ENCODE peak calls at places on chromosome X, in four cellular contexts. One of them, this sample, is unnamed.

GRCh38 chrX:70219938-70220764 is 14.3 kb upstream of the AWAT1 start:
- DNase-seq in ovary: peak
- DNase-seq in SJSA1: no peak
- DNase-seq in heart left ventricle: no peak
- DNase-seq in this sample: no peak

GRCh38 chrX:47560831-47561652 is at the start of gene ARAF:
- DNase-seq in heart left ventricle: peak
- DNase-seq in ovary: peak
- DNase-seq in SJSA1: peak
- DNase-seq in this sample: peak

GRCh38 chrX:40444798-40445496 is 135.8 kb upstream of the ATP6AP2 start:
- DNase-seq in SJSA1: no peak
- DNase-seq in heart left ventricle: no peak
- DNase-seq in ovary: no peak
- DNase-seq in this sample: no peak

GRCh38 chrX:134792077-134792476 is 133.8 kb upstream of the PLAC1 start:
- DNase-seq in heart left ventricle: no peak
- DNase-seq in SJSA1: no peak
- DNase-seq in ovary: no peak
- DNase-seq in this sample: no peak

GRCh38 chrX:124347242-124347641 is 879 bp downstream of the SH2D1A start:
- DNase-seq in heart left ventricle: no peak
- DNase-seq in SJSA1: no peak
- DNase-seq in ovary: no peak
- DNase-seq in this sample: no peak

GRCh38 chrX:135543924-135544323 is 23.5 kb downstream of the INTS6L start:
- DNase-seq in heart left ventricle: no peak
- DNase-seq in ovary: no peak
- DNase-seq in SJSA1: no peak
- DNase-seq in this sample: no peak

GRCh38 chrX:20409991-20410390 is 143.3 kb upstream of the RPS6KA3 start:
- DNase-seq in SJSA1: no peak
- DNase-seq in ovary: no peak
- DNase-seq in heart left ventricle: no peak
- DNase-seq in this sample: no peak

GRCh38 chrX:40922307-40922706 is 162.9 kb upstream of the USP9X start:
- DNase-seq in heart left ventricle: no peak
- DNase-seq in SJSA1: no peak
- DNase-seq in ovary: no peak
- DNase-seq in this sample: no peak

GRCh38 chrX:115350696-115351408 is 61.3 kb downstream of the LUZP4 start:
- DNase-seq in SJSA1: no peak
- DNase-seq in heart left ventricle: no peak
- DNase-seq in ovary: no peak
- DNase-seq in this sample: no peak
- H3K27ac ChIP-seq in SJSA1: no peak
- H3K27ac ChIP-seq in heart left ventricle: no peak
- H3K27ac ChIP-seq in ovary: no peak
- H3K27ac ChIP-seq in this sample: no peak

DNA sequence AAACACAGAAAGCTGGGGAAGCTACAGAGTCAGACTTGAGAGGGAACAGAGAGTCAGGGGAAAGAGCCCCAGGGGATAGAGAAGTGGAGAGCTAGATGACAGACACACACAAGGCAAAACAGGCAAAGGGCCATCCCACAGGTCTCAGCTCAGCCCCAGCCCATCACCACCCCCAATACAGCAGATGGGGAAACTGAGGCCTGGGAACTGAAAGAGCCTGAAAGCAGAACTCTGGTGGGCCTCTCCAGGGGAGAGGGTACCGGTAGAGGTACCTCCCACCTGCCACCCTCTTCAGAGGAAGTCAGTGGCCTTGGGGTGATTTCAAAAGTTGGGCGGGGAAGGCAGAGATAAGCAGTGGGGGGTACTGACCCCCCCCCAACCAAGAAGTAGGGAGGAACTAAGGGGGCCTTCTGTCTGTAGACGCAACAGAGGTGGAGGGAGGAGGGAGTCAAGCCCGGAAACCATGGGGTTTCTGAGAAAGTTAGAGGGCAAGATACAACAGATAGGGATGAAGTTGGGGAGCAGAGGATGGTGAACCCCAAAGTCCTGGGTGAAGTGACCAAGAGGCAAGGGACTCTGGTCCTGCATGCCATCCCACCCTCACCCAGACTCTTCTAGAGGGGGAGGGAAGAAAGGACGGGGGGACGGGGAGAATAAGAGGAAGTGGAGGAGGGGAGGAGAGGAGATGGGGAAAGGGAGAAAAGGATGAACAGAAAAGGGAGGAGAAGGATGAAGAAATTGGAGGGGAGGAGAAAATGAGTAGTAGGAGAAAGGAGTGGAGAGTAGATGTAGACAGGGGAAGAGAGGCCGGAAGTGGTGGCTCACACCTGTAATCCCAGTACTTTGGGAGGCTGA is 3.2 kb downstream of the GATA1 start:
- DNase-seq in SJSA1: no peak
- DNase-seq in ovary: no peak
- DNase-seq in heart left ventricle: no peak
- DNase-seq in this sample: no peak
- H3K27ac ChIP-seq in SJSA1: no peak
- H3K27ac ChIP-seq in ovary: no peak
- H3K27ac ChIP-seq in heart left ventricle: no peak
- H3K27ac ChIP-seq in this sample: no peak

GRCh38 chrX:106894392-106894909 is 8.7 kb downstream of the RIPPLY1 start:
- DNase-seq in SJSA1: peak
- DNase-seq in ovary: peak
- DNase-seq in heart left ventricle: peak
- DNase-seq in this sample: peak
- H3K27ac ChIP-seq in SJSA1: no peak
- H3K27ac ChIP-seq in ovary: no peak
- H3K27ac ChIP-seq in heart left ventricle: no peak
- H3K27ac ChIP-seq in this sample: peak

DNA sequence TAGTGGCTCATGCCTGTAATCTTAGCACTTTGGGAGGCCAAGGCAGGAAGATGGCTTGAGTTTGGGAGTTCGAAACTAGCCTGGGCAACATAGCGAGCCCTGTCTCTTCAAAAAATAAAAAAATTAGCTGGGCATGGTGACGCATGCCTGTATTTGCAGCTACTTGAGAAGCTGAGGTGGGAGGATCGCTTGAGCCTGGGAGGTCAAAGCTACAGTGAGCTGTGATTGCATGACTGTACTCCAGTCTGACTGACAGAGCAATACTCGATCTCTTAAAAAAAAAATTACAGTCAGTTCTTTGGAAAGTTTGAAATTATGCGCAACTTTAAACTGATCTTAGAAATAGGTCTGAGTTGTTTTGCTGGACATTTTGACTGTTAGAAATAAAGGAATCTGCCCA is 55.8 kb downstream of the DOCK11 start:
- DNase-seq in ovary: no peak
- DNase-seq in SJSA1: no peak
- DNase-seq in heart left ventricle: no peak
- DNase-seq in this sample: no peak
- H3K27ac ChIP-seq in ovary: no peak
- H3K27ac ChIP-seq in SJSA1: no peak
- H3K27ac ChIP-seq in heart left ventricle: no peak
- H3K27ac ChIP-seq in this sample: no peak

GRCh38 chrX:12956704-12957541 is 18.0 kb upstream of the TMSB4X start:
- DNase-seq in SJSA1: peak
- DNase-seq in heart left ventricle: no peak
- DNase-seq in ovary: no peak
- DNase-seq in this sample: no peak

GRCh38 chrX:12954981-12955380 is 19.9 kb upstream of the TMSB4X start:
- DNase-seq in SJSA1: no peak
- DNase-seq in heart left ventricle: no peak
- DNase-seq in ovary: no peak
- DNase-seq in this sample: no peak

GRCh38 chrX:12954376-12954775 is 20.5 kb upstream of the TMSB4X start:
- DNase-seq in SJSA1: no peak
- DNase-seq in ovary: no peak
- DNase-seq in heart left ventricle: no peak
- DNase-seq in this sample: no peak

GRCh38 chrX:12958059-12958458 is 16.9 kb upstream of the TMSB4X start:
- DNase-seq in ovary: no peak
- DNase-seq in SJSA1: no peak
- DNase-seq in heart left ventricle: no peak
- DNase-seq in this sample: no peak

DNA sequence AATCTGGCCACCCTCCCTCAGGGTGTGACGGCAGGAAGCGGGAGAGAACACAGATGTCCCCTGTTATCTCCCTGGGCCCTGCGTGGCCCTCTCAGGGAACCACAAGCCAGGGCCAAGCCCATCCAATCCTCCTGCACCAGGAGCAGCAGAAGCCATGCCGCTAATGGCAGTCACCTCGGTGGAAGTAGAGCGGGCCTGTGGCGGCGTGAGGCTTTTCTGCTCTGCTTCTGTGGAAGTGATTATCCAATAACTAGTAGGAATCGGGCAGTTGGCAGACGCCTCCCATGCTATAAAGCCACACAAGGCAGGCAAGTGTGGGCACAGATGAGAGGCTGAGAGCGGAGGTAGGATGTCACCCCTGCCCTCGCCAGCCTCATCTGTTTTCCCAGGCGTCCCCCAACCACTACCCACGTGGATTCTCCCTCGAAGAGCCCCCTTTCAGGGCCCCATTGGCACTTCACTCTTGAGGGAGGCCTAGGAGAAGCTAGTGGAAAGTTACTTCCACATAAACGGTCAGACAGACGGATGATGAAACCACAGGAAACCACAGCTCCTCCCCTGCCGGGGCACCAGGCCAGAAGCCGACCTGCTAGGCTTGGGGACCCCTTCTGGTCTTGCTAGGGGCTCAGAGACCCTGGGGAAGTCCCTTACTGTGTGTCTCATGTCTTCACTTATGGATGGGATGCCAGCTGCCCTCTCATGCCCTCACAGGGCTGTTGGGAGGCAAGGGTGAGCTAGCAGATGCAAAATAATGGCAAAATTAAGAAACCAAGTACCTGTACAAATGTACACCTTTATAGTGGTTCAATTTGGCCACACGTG is 18.8 kb upstream of the TMSB4X start:
- DNase-seq in SJSA1: peak
- DNase-seq in heart left ventricle: peak
- DNase-seq in ovary: no peak
- DNase-seq in this sample: no peak
- H3K27ac ChIP-seq in SJSA1: peak
- H3K27ac ChIP-seq in heart left ventricle: peak
- H3K27ac ChIP-seq in ovary: no peak
- H3K27ac ChIP-seq in this sample: peak

This sample was measured in AG04450.